ENCODE peak calls at places on chromosomes 3 and 15, in nine cellular contexts. N, H, K, I, Q, Y, L, M and Z are unnamed samples.

GRCh38 chr15:93307513-93307912 is 218.5 kb upstream of the RGMA start:
- DNase-seq in L (peak; percentile 4), I (no peak), Q (no peak), M (no peak), N (no peak), K (no peak), Y (no peak), H (no peak), Z (no peak)

GRCh38 chr15:33160054-33160453 is 34.5 kb downstream of the FMN1 start:
- DNase-seq in K (peak; percentile 20), M (no peak), Y (no peak), L (peak; percentile 5), Q (peak; percentile 47), I (no peak), N (no peak), H (no peak), Z (no peak)

GRCh38 chr3:64152100-64152499 is 73.2 kb downstream of the PRICKLE2 start:
- DNase-seq in L (no peak), Y (no peak), K (peak; percentile 62), N (peak; percentile 45), H (peak; percentile 35), I (no peak), Q (no peak), M (peak; percentile 76), Z (no peak)

GRCh38 chr15:67089218-67090193 is 24.1 kb downstream of the SMAD3 start:
- DNase-seq in K (peak; percentile 70), Q (peak; percentile 16), I (no peak), M (no peak), Y (no peak), L (no peak), N (peak; percentile 44), H (no peak), Z (no peak)

GRCh38 chr3:4584537-4585249 is 91.5 kb downstream of the ITPR1 start:
- DNase-seq in Y (no peak), Q (no peak), L (no peak), M (peak; percentile 74), I (peak; percentile 57), K (no peak), H (no peak), N (no peak), Z (no peak)

GRCh38 chr15:34616613-34617012 is 33.2 kb upstream of the GOLGA8B start:
- DNase-seq in K (peak; percentile 58), L (peak; percentile 11), I (no peak), M (no peak), Y (no peak), Q (no peak), N (peak; percentile 17), H (peak; percentile 31), Z (no peak)

GRCh38 chr15:85780586-85780985 is 14.1 kb downstream of the KLHL25 start:
- DNase-seq in H (no peak), L (no peak), Y (no peak), N (no peak), K (no peak), I (no peak), M (no peak), Q (no peak), Z (no peak)

GRCh38 chr15:57280464-57280863 is 95.8 kb upstream of the CGNL1 start:
- DNase-seq in N (no peak), Q (no peak), K (no peak), L (no peak), M (no peak), H (no peak), Y (no peak), I (no peak), Z (no peak)

GRCh38 chr15:40465939-40466338 is 4.8 kb upstream of the CHST14 start:
- DNase-seq in Q (no peak), H (no peak), M (no peak), I (no peak), Y (peak; percentile 61), N (no peak), L (no peak), K (no peak), Z (peak; percentile 49)

GRCh38 chr3:56825579-56826438 is 24.1 kb upstream of the ARHGEF3 start:
- DNase-seq in K (no peak), I (no peak), Y (no peak), H (peak; percentile 56), L (no peak), Q (peak; percentile 45), N (no peak), M (no peak), Z (no peak)

DNA sequence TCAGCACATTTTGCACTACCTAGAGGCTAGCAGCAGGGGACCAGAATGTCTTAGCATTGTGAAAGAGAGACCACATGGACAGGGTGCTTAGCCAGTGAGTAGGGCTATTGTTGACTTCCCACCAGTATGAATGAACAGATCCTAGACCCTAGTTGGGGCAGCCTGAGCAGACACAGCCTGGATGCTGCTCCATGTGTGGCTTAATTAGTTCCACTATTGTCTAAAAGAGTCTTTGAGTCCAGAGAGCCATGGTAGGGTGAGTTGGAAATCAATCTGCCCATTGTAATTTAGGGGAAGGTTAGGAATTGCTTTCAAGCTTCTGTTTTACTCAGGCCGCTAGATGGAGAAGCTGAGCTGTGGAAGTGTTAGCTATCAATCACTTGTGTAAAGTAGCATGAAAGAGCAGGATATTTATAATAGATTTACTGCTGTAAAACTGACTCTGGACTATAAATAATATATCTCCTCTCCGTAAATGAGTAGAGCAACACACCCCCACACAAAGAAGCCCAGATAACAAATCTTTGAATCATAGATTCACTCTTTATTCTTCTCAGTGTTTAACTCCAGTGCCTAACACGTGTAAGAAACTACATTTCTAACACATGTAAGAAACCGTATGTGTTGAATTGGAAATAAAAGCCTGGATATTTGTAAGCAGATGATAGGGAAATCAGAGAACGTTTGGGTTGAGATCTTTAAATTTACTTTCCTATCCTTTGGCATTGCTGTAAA is 4.1 kb upstream of the GCSAM start:
- DNase-seq in L (peak; percentile 86), I (no peak), H (peak; percentile 61), M (no peak), Q (peak; percentile 83), Y (no peak), K (peak; percentile 65), N (peak; percentile 59), Z (no peak)
- H3K4me1 ChIP-seq in L (peaks cover 20% of the 10 kb centered on the region), I (no peaks in the 10 kb centered on the region), H (no peaks in the 10 kb centered on the region), M (no peaks in the 10 kb centered on the region), Q (peaks cover 5% of the 10 kb centered on the region), Y (peaks cover 4% of the 10 kb centered on the region), K (no peaks in the 10 kb centered on the region), N (peaks cover 9% of the 10 kb centered on the region), Z (no peaks in the 10 kb centered on the region)

GRCh38 chr3:30685267-30685667 is 78.9 kb downstream of the TGFBR2 start:
- DNase-seq in N (no peak), H (no peak), I (no peak), L (no peak), Q (no peak), K (no peak), M (no peak), Y (no peak), Z (no peak)

GRCh38 chr3:30686799-30687198 is 80.4 kb downstream of the TGFBR2 start:
- DNase-seq in K (no peak), H (no peak), Q (no peak), I (no peak), L (no peak), Y (no peak), M (no peak), N (no peak), Z (no peak)

GRCh38 chr3:30684361-30684760 is 78.0 kb downstream of the TGFBR2 start:
- DNase-seq in N (no peak), L (no peak), Q (no peak), M (no peak), Y (no peak), H (no peak), K (no peak), I (no peak), Z (no peak)

GRCh38 chr3:30687930-30688570 is 81.6 kb downstream of the TGFBR2 start:
- DNase-seq in K (no peak), N (no peak), I (no peak), Y (no peak), Q (no peak), H (no peak), L (no peak), M (no peak), Z (no peak)

GRCh38 chr3:30686176-30686575 is 79.8 kb downstream of the TGFBR2 start:
- DNase-seq in H (no peak), M (no peak), Q (no peak), L (no peak), K (no peak), N (no peak), Y (no peak), I (no peak), Z (no peak)
- H3K4me1 ChIP-seq in H (peaks cover 21% of the 10 kb centered on the region), M (peaks cover 100% of the 10 kb centered on the region), Q (peaks cover 2% of the 10 kb centered on the region), L (peaks cover 6% of the 10 kb centered on the region), K (peaks cover 75% of the 10 kb centered on the region), N (peaks cover 81% of the 10 kb centered on the region), Y (peaks cover 10% of the 10 kb centered on the region), I (peaks cover 27% of the 10 kb centered on the region), Z (peaks cover 14% of the 10 kb centered on the region)

DNA sequence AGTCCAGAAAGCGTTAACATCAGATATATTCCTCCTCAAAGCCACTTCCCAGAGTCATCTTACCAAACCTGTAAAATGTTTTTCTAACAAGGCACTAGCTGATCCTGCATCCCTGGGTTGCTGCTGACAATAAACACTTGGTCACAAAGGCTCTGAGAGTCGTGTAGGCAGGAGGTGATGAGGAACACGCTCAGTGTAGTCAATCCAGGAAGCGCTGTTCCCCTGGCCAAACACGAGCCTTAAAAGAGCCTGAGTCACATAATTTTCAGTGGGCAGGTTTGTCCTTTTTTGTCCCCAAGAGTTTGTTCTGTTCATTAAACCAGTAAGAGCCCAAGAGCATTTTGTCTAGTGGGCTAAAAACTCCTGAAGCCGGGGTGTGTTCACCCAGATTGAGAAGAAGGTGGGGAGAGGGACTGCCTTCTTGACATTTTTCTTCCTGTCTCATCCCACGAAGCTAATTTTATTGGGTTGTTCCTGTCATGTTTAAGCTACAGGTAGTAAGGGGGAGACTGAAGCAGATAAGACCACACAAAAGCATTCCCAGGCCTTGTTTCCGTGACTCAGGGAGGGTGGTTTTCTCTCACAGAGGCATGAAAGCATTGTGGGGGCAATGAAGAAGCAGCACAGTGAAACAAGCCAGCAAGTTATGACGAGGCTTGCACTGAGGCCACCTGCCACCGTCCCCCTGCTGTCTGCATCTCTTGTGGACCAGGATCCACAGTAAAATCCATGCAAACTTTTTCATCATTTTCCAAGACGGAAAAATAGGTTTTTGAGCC is 73.7 kb downstream of the FOXB1 start:
- DNase-seq in H (no peak), K (no peak), Q (no peak), N (no peak), Y (no peak), M (no peak), L (peak; percentile 28), I (no peak), Z (no peak)
- H3K4me1 ChIP-seq in H (peaks cover 12% of the 10 kb centered on the region), K (no peaks in the 10 kb centered on the region), Q (no peaks in the 10 kb centered on the region), N (peaks cover 18% of the 10 kb centered on the region), Y (no peaks in the 10 kb centered on the region), M (no peaks in the 10 kb centered on the region), L (peaks cover 46% of the 10 kb centered on the region), I (no peaks in the 10 kb centered on the region), Z (no peaks in the 10 kb centered on the region)

GRCh38 chr3:111151438-111151837 is 79.8 kb downstream of the NECTIN3 start:
- DNase-seq in N (peak; percentile 53), Y (no peak), H (peak; percentile 22), K (peak; percentile 5), Q (no peak), L (peak; percentile 79), I (no peak), M (no peak), Z (no peak)

GRCh38 chr3:111156506-111156905 is 84.9 kb downstream of the NECTIN3 start:
- DNase-seq in Q (no peak), N (no peak), H (no peak), K (no peak), M (no peak), L (peak; percentile 35), I (no peak), Y (no peak), Z (no peak)

DNA sequence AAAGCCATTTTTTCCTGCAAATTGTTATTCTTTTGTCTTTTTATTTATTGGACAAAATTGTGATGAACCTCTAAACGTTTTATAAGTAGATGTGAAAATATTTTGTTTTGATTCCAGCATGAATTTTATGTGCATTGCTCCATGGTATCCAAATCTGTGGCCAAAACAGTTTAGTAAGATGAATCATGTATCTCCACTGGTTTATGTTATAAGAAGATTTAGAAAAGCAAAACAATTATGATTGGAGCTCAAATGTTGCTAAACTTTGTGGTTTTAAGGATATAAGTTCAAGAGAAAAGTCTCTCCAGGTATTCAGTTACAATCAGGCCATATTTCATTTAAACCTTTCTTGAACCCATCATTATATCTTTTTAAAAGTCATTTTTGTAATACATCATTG is 80.9 kb downstream of the NECTIN3 start:
- DNase-seq in Y (no peak), N (peak; percentile 71), M (no peak), K (no peak), H (no peak), Q (no peak), I (no peak), L (no peak), Z (no peak)
- H3K4me1 ChIP-seq in Y (no peaks in the 10 kb centered on the region), N (peaks cover 19% of the 10 kb centered on the region), M (no peaks in the 10 kb centered on the region), K (peaks cover 7% of the 10 kb centered on the region), H (peaks cover 5% of the 10 kb centered on the region), Q (no peaks in the 10 kb centered on the region), I (no peaks in the 10 kb centered on the region), L (peaks cover 10% of the 10 kb centered on the region), Z (no peaks in the 10 kb centered on the region)